ENCODE peak calls at places on chromosomes 2 and 18, in eight cellular contexts. One of them, this sample, is unnamed.

GRCh38 chr2:129467012-129467779 is 512.3 kb upstream of the RAB6C start:
- DNase-seq in kidney: no peak
- DNase-seq in BJ: no peak
- DNase-seq in left ventricle myocardium inferior: no peak
- DNase-seq in A549: no peak
- DNase-seq in PC-3: no peak
- DNase-seq in SK-N-SH: no peak
- DNase-seq in RWPE1: no peak
- DNase-seq in this sample: no peak

GRCh38 chr2:950627-950992 is at the start of gene SNTG2:
- DNase-seq in kidney: no peak
- DNase-seq in A549: no peak
- DNase-seq in SK-N-SH: peak; percentile 97
- DNase-seq in PC-3: no peak
- DNase-seq in BJ: no peak
- DNase-seq in left ventricle myocardium inferior: peak; percentile 35
- DNase-seq in RWPE1: peak; percentile 42
- DNase-seq in this sample: peak; percentile 79

GRCh38 chr2:186456941-186457340 is 29.1 kb upstream of the ZC3H15 start:
- DNase-seq in SK-N-SH: no peak
- DNase-seq in kidney: no peak
- DNase-seq in left ventricle myocardium inferior: no peak
- DNase-seq in BJ: peak; percentile 47
- DNase-seq in RWPE1: no peak
- DNase-seq in A549: no peak
- DNase-seq in PC-3: peak; percentile 79
- DNase-seq in this sample: no peak

GRCh38 chr2:120730053-120730439 is 5.6 kb upstream of the GLI2 start:
- DNase-seq in A549: peak; percentile 25
- DNase-seq in BJ: no peak
- DNase-seq in left ventricle myocardium inferior: no peak
- DNase-seq in PC-3: no peak
- DNase-seq in RWPE1: no peak
- DNase-seq in kidney: no peak
- DNase-seq in SK-N-SH: no peak
- DNase-seq in this sample: no peak

GRCh38 chr2:236875906-236876505 is 209.7 kb upstream of the COPS8 start:
- DNase-seq in SK-N-SH: no peak
- DNase-seq in PC-3: peak; percentile 79
- DNase-seq in A549: no peak
- DNase-seq in BJ: no peak
- DNase-seq in RWPE1: no peak
- DNase-seq in left ventricle myocardium inferior: no peak
- DNase-seq in kidney: peak; percentile 79
- DNase-seq in this sample: no peak

GRCh38 chr2:207805566-207806226 is 36.0 kb upstream of the FZD5 start:
- DNase-seq in kidney: no peak
- DNase-seq in RWPE1: peak; percentile 45
- DNase-seq in SK-N-SH: no peak
- DNase-seq in BJ: no peak
- DNase-seq in left ventricle myocardium inferior: no peak
- DNase-seq in PC-3: peak; percentile 66
- DNase-seq in A549: no peak
- DNase-seq in this sample: no peak

GRCh38 chr18:64707052-64707451 is 558.2 kb upstream of the LINC00305 start:
- DNase-seq in BJ: no peak
- DNase-seq in left ventricle myocardium inferior: no peak
- DNase-seq in RWPE1: no peak
- DNase-seq in PC-3: no peak
- DNase-seq in A549: no peak
- DNase-seq in kidney: no peak
- DNase-seq in SK-N-SH: no peak
- DNase-seq in this sample: no peak

GRCh38 chr18:42182728-42183700 is 228.0 kb downstream of the PIK3C3 start:
- DNase-seq in left ventricle myocardium inferior: no peak
- DNase-seq in RWPE1: no peak
- DNase-seq in BJ: no peak
- DNase-seq in kidney: no peak
- DNase-seq in SK-N-SH: no peak
- DNase-seq in PC-3: peak; percentile 47
- DNase-seq in A549: no peak
- DNase-seq in this sample: no peak

GRCh38 chr2:190571666-190572065 is 37.1 kb upstream of the NEMP2 start:
- DNase-seq in SK-N-SH: peak; percentile 54
- DNase-seq in left ventricle myocardium inferior: no peak
- DNase-seq in BJ: no peak
- DNase-seq in PC-3: peak; percentile 63
- DNase-seq in kidney: no peak
- DNase-seq in A549: no peak
- DNase-seq in RWPE1: no peak
- DNase-seq in this sample: no peak

GRCh38 chr2:102604754-102605153 is 14.6 kb upstream of the SLC9A2 start:
- DNase-seq in PC-3: no peak
- DNase-seq in left ventricle myocardium inferior: no peak
- DNase-seq in BJ: no peak
- DNase-seq in SK-N-SH: no peak
- DNase-seq in RWPE1: no peak
- DNase-seq in kidney: no peak
- DNase-seq in A549: peak; percentile 4
- DNase-seq in this sample: no peak

DNA sequence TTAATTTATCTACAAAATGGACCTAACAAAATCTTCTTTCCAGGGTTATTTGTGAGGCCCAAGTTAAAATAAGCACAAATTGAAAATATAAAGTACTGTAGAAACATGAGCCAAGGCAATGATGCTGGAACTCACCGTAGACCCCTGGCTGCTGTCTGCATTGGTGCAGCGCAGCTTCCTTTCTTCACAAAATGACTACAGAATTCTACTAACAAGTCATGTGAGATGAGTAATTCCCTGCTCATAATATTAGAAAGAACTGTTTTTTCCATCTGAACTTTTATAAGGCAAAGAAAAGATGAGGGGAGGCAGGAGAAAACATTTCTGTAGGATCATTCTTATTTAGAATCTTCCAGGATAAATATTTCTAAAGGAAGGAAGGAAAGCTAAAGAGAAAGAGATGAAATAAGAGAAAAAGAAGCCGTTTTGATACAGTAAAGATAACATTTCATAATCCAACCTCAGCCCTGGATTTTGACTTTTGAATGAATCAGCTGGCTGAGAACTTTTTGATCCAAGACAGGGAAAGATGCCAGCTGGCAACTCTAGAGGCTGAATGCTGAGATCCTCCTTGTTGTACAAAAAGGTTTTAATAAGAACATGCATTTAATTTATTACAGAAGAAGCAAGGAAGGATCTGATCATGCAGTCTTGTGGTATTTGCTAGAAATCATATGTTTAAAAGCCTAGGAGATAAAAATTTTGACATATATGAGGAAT is 183.9 kb upstream of the KLHL14 start:
- DNase-seq in RWPE1: peak; percentile 0
- DNase-seq in BJ: no peak
- DNase-seq in SK-N-SH: peak; percentile 7
- DNase-seq in left ventricle myocardium inferior: no peak
- DNase-seq in kidney: no peak
- DNase-seq in PC-3: no peak
- DNase-seq in A549: no peak
- DNase-seq in this sample: no peak
- TF ChIP-seq CTCF in RWPE1: no peak
- TF ChIP-seq CTCF in BJ: no peak
- TF ChIP-seq CTCF in SK-N-SH: peak; percentile 44
- TF ChIP-seq CTCF in left ventricle myocardium inferior: no peak
- TF ChIP-seq CTCF in kidney: no peak
- TF ChIP-seq CTCF in PC-3: no peak
- TF ChIP-seq CTCF in A549: no peak
- TF ChIP-seq CTCF in this sample: no peak

DNA sequence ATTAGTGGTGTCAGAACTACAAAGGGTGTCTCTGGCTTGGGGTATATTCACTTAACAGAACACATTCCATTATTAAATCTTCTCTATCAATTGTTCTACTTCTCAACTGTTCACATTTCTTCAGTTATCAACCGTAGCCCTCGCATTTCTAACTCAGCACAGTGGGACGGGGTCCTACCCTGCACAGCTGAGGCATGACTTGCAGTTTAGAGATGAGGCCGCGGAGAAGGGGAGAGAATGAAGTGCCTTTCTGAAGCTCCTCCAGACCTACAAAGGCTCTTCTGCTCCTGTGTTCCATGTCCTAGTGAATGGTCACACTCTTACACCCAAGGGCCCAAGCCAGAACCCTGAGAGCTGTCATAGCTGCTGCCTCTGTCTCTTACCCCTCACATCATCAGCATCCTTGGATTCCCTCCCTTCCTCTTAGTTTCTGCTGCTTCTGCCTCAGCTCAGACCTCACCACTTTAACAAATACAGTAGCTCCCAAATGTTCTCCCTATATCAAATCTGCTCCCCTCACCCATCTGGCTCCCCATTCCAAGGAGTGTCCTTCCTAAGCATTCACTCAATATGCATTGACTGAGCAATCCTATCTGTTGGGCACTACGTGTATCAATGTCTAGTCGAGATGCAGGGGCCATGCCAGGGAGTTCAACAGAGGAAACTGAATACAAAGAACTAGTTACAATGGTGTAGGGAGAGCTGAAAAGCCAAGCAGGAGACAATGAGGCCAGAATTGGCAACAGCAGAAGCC is 34.3 kb upstream of the MRPL19 start:
- DNase-seq in A549: no peak
- DNase-seq in left ventricle myocardium inferior: no peak
- DNase-seq in RWPE1: no peak
- DNase-seq in kidney: no peak
- DNase-seq in BJ: no peak
- DNase-seq in PC-3: no peak
- DNase-seq in SK-N-SH: no peak
- DNase-seq in this sample: no peak
- TF ChIP-seq CTCF in A549: no peak
- TF ChIP-seq CTCF in left ventricle myocardium inferior: no peak
- TF ChIP-seq CTCF in RWPE1: no peak
- TF ChIP-seq CTCF in kidney: no peak
- TF ChIP-seq CTCF in BJ: no peak
- TF ChIP-seq CTCF in PC-3: no peak
- TF ChIP-seq CTCF in SK-N-SH: no peak
- TF ChIP-seq CTCF in this sample: no peak

DNA sequence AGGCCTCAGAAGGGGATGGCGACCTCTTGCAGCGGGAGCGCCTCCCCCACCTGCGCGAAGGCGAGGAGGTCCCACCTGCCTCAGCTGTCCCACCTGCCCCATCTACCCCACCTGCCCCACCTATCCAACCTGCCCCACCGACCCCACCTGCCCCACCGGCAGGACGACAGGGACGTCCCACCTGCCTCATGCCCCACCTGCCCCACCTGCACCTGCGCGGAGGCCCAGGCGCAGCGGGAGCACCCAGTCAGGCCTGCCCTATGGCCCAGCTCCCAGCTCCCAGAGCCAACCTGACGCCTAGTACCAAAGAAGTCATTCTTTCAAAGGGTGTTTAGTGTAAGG is 489.1 kb upstream of the SMIM21 start:
- DNase-seq in left ventricle myocardium inferior: no peak
- DNase-seq in A549: no peak
- DNase-seq in RWPE1: no peak
- DNase-seq in SK-N-SH: no peak
- DNase-seq in PC-3: no peak
- DNase-seq in BJ: no peak
- DNase-seq in kidney: no peak
- DNase-seq in this sample: no peak
- TF ChIP-seq CTCF in left ventricle myocardium inferior: no peak
- TF ChIP-seq CTCF in A549: no peak
- TF ChIP-seq CTCF in RWPE1: no peak
- TF ChIP-seq CTCF in SK-N-SH: no peak
- TF ChIP-seq CTCF in PC-3: no peak
- TF ChIP-seq CTCF in BJ: no peak
- TF ChIP-seq CTCF in kidney: no peak
- TF ChIP-seq CTCF in this sample: no peak

GRCh38 chr2:176085861-176086771 is 2.4 kb upstream of the EVX2 start:
- DNase-seq in RWPE1: peak; percentile 21
- DNase-seq in SK-N-SH: peak; percentile 78
- DNase-seq in BJ: no peak
- DNase-seq in kidney: no peak
- DNase-seq in A549: peak; percentile 55
- DNase-seq in PC-3: peak; percentile 49
- DNase-seq in left ventricle myocardium inferior: no peak
- DNase-seq in this sample: peak; percentile 64
- TF ChIP-seq CTCF in RWPE1: peak; percentile 54
- TF ChIP-seq CTCF in SK-N-SH: peak; percentile 69
- TF ChIP-seq CTCF in BJ: peak; percentile 56
- TF ChIP-seq CTCF in kidney: peak; percentile 51
- TF ChIP-seq CTCF in A549: peak; percentile 73
- TF ChIP-seq CTCF in PC-3: peak; percentile 83
- TF ChIP-seq CTCF in left ventricle myocardium inferior: peak; percentile 60
- TF ChIP-seq CTCF in this sample: peak; percentile 62

GRCh38 chr18:21851327-21851961 is 110.9 kb downstream of the MIB1 start:
- DNase-seq in kidney: no peak
- DNase-seq in RWPE1: peak; percentile 8
- DNase-seq in PC-3: peak; percentile 31
- DNase-seq in A549: peak; percentile 13
- DNase-seq in BJ: no peak
- DNase-seq in left ventricle myocardium inferior: no peak
- DNase-seq in SK-N-SH: peak; percentile 23
- DNase-seq in this sample: peak; percentile 9
- TF ChIP-seq CTCF in kidney: peak; percentile 24
- TF ChIP-seq CTCF in RWPE1: peak; percentile 15
- TF ChIP-seq CTCF in PC-3: peak; percentile 47
- TF ChIP-seq CTCF in A549: peak; percentile 50
- TF ChIP-seq CTCF in BJ: peak; percentile 32
- TF ChIP-seq CTCF in left ventricle myocardium inferior: peak; percentile 60
- TF ChIP-seq CTCF in SK-N-SH: peak; percentile 37
- TF ChIP-seq CTCF in this sample: peak; percentile 41

GRCh38 chr2:214593723-214594122 is 182.9 kb downstream of the VWC2L start:
- DNase-seq in BJ: peak; percentile 44
- DNase-seq in kidney: no peak
- DNase-seq in A549: peak; percentile 69
- DNase-seq in left ventricle myocardium inferior: no peak
- DNase-seq in RWPE1: no peak
- DNase-seq in PC-3: peak; percentile 41
- DNase-seq in SK-N-SH: no peak
- DNase-seq in this sample: no peak

GRCh38 chr2:214587442-214587841 is 176.6 kb downstream of the VWC2L start:
- DNase-seq in kidney: no peak
- DNase-seq in RWPE1: no peak
- DNase-seq in SK-N-SH: no peak
- DNase-seq in A549: peak; percentile 25
- DNase-seq in PC-3: peak; percentile 24
- DNase-seq in BJ: no peak
- DNase-seq in left ventricle myocardium inferior: no peak
- DNase-seq in this sample: no peak

DNA sequence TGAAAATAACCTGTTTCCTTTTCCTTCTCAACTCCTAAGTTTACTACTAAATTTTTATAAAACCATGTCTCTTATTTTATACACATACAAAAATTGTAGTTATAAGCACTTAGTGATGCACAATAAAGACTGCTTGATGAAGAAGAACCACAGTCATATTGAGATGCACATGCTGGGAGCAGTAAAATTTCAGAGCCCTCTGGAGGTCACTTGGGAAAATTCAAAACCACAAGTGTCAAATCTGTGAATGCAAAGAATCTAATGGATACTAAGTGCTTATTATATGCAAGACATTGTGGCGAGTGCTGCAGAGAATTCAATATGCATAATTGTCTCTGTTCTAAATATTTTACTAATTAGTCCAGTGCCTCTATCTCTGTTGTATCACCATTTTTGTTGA is 180.5 kb downstream of the VWC2L start:
- DNase-seq in RWPE1: no peak
- DNase-seq in left ventricle myocardium inferior: no peak
- DNase-seq in A549: peak; percentile 6
- DNase-seq in SK-N-SH: no peak
- DNase-seq in BJ: no peak
- DNase-seq in kidney: no peak
- DNase-seq in PC-3: peak; percentile 48
- DNase-seq in this sample: no peak
- TF ChIP-seq CTCF in RWPE1: peak; percentile 18
- TF ChIP-seq CTCF in left ventricle myocardium inferior: peak; percentile 28
- TF ChIP-seq CTCF in A549: no peak
- TF ChIP-seq CTCF in SK-N-SH: peak; percentile 37
- TF ChIP-seq CTCF in BJ: peak; percentile 13
- TF ChIP-seq CTCF in kidney: no peak
- TF ChIP-seq CTCF in PC-3: peak; percentile 52
- TF ChIP-seq CTCF in this sample: no peak